ENCODE peak calls at places on chromosome 22, in eight cellular contexts. One of them, this sample, is unnamed.

GRCh38 chr22:25053153-25053805 is 100.8 kb downstream of the KIAA1671 start:
- DNase-seq in IMR-90: no peak
- DNase-seq in K562: no peak
- DNase-seq in AG09309: no peak
- DNase-seq in PC-9: no peak
- DNase-seq in tibial artery: no peak
- DNase-seq in NB4: no peak
- DNase-seq in H1: no peak
- DNase-seq in this sample: no peak

GRCh38 chr22:28923826-28924732 is 40.7 kb downstream of the ZNRF3 start:
- DNase-seq in tibial artery: no peak
- DNase-seq in H1: no peak
- DNase-seq in K562: no peak
- DNase-seq in PC-9: no peak
- DNase-seq in IMR-90: no peak
- DNase-seq in AG09309: no peak
- DNase-seq in NB4: no peak
- DNase-seq in this sample: no peak

GRCh38 chr22:38125731-38126344 is 15.4 kb upstream of the BAIAP2L2 start:
- DNase-seq in NB4: no peak
- DNase-seq in IMR-90: no peak
- DNase-seq in PC-9: no peak
- DNase-seq in AG09309: no peak
- DNase-seq in tibial artery: no peak
- DNase-seq in H1: no peak
- DNase-seq in K562: no peak
- DNase-seq in this sample: no peak

GRCh38 chr22:16608931-16609330 is 16.3 kb upstream of the CCT8L2 start:
- DNase-seq in PC-9: no peak
- DNase-seq in tibial artery: no peak
- DNase-seq in K562: peak; percentile 30
- DNase-seq in NB4: no peak
- DNase-seq in AG09309: no peak
- DNase-seq in IMR-90: no peak
- DNase-seq in H1: no peak
- DNase-seq in this sample: peak; percentile 7

GRCh38 chr22:46025973-46026906 is 49.3 kb upstream of the WNT7B start:
- DNase-seq in H1: no peak
- DNase-seq in IMR-90: no peak
- DNase-seq in PC-9: no peak
- DNase-seq in NB4: no peak
- DNase-seq in AG09309: no peak
- DNase-seq in tibial artery: peak; percentile 60
- DNase-seq in K562: no peak
- DNase-seq in this sample: no peak

GRCh38 chr22:39598017-39598965 is 27.7 kb downstream of the CACNA1I start:
- DNase-seq in H1: peak; percentile 95
- DNase-seq in PC-9: peak; percentile 83
- DNase-seq in IMR-90: no peak
- DNase-seq in NB4: no peak
- DNase-seq in tibial artery: no peak
- DNase-seq in AG09309: no peak
- DNase-seq in K562: peak; percentile 92
- DNase-seq in this sample: no peak

GRCh38 chr22:26610072-26610958 is 7.5 kb downstream of the CRYBB1 start:
- DNase-seq in PC-9: no peak
- DNase-seq in NB4: peak; percentile 58
- DNase-seq in IMR-90: peak; percentile 96
- DNase-seq in AG09309: peak; percentile 78
- DNase-seq in tibial artery: peak; percentile 68
- DNase-seq in H1: no peak
- DNase-seq in K562: no peak
- DNase-seq in this sample: peak; percentile 83

GRCh38 chr22:37167176-37167980 is 17.7 kb upstream of the IL2RB start:
- DNase-seq in tibial artery: no peak
- DNase-seq in AG09309: no peak
- DNase-seq in K562: no peak
- DNase-seq in NB4: no peak
- DNase-seq in H1: no peak
- DNase-seq in PC-9: no peak
- DNase-seq in IMR-90: no peak
- DNase-seq in this sample: no peak

GRCh38 chr22:26848244-26848920 is 191.0 kb downstream of the MIAT start:
- DNase-seq in AG09309: no peak
- DNase-seq in tibial artery: peak; percentile 76
- DNase-seq in H1: peak; percentile 26
- DNase-seq in K562: no peak
- DNase-seq in NB4: no peak
- DNase-seq in PC-9: peak; percentile 18
- DNase-seq in IMR-90: no peak
- DNase-seq in this sample: peak; percentile 71

GRCh38 chr22:24186352-24186740 is 5.1 kb downstream of the SUSD2 start:
- DNase-seq in AG09309: no peak
- DNase-seq in H1: no peak
- DNase-seq in IMR-90: no peak
- DNase-seq in K562: no peak
- DNase-seq in PC-9: no peak
- DNase-seq in tibial artery: peak; percentile 63
- DNase-seq in NB4: no peak
- DNase-seq in this sample: no peak

GRCh38 chr22:42080287-42080686 is 787 bp downstream of the SMDT1 start:
- DNase-seq in PC-9: peak; percentile 14
- DNase-seq in AG09309: no peak
- DNase-seq in NB4: peak; percentile 21
- DNase-seq in H1: no peak
- DNase-seq in K562: peak; percentile 15
- DNase-seq in IMR-90: peak; percentile 53
- DNase-seq in tibial artery: peak; percentile 64
- DNase-seq in this sample: peak; percentile 60

GRCh38 chr22:31340765-31341247 is 5.3 kb downstream of the PATZ1 start:
- DNase-seq in IMR-90: no peak
- DNase-seq in K562: no peak
- DNase-seq in NB4: no peak
- DNase-seq in tibial artery: no peak
- DNase-seq in H1: no peak
- DNase-seq in AG09309: no peak
- DNase-seq in PC-9: no peak
- DNase-seq in this sample: no peak

GRCh38 chr22:43448048-43448447 is 36.2 kb downstream of the MPPED1 start:
- DNase-seq in PC-9: no peak
- DNase-seq in tibial artery: no peak
- DNase-seq in K562: no peak
- DNase-seq in AG09309: no peak
- DNase-seq in IMR-90: no peak
- DNase-seq in NB4: peak; percentile 49
- DNase-seq in H1: no peak
- DNase-seq in this sample: no peak

GRCh38 chr22:42887114-42887513 is 30.0 kb upstream of the ARFGAP3 start:
- DNase-seq in H1: no peak
- DNase-seq in tibial artery: no peak
- DNase-seq in AG09309: no peak
- DNase-seq in NB4: no peak
- DNase-seq in K562: no peak
- DNase-seq in PC-9: no peak
- DNase-seq in IMR-90: no peak
- DNase-seq in this sample: no peak

GRCh38 chr22:33271390-33272161 is 213.4 kb upstream of the SYN3 start:
- DNase-seq in NB4: peak; percentile 15
- DNase-seq in AG09309: no peak
- DNase-seq in tibial artery: peak; percentile 90
- DNase-seq in K562: no peak
- DNase-seq in IMR-90: peak; percentile 13
- DNase-seq in H1: no peak
- DNase-seq in PC-9: no peak
- DNase-seq in this sample: peak; percentile 78

GRCh38 chr22:31173386-31174145 is 13.6 kb downstream of the RNF185 start:
- DNase-seq in tibial artery: no peak
- DNase-seq in H1: no peak
- DNase-seq in IMR-90: peak; percentile 95
- DNase-seq in K562: no peak
- DNase-seq in NB4: no peak
- DNase-seq in PC-9: no peak
- DNase-seq in AG09309: peak; percentile 60
- DNase-seq in this sample: peak; percentile 81

DNA sequence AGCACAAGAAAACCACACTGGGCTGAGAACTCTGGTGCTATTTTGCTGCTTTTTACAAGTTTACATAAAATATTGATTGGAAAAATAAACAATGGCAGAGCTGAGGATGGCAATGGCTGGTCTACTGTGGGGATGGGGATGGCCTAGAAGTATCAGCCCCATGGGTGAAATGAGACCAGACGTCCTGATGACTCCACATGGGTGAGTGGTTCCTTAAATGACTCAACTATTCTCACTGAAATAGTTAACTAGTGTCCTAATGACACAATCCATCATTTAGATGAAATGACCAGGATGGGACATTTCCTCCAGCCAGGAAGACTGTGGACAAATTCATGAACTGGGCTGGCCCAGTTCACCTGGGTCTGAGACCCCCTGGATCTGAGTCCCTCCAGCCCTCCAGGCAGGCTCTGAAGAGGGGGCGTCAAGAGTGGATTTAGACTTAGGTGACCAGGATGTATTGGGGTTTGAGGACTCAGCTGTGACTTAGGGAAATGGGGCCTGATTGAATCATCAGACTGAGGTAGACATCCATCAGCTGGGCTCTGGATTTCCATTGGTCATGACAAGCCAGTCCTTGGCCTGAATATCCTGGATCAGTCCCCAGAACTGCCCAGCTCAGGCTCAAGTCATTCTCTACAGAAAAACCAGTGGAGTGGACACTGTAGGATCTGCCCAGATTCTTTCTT is 98.2 kb upstream of the IGLL5 start:
- DNase-seq in H1: peak; percentile 11
- DNase-seq in NB4: no peak
- DNase-seq in K562: peak; percentile 53
- DNase-seq in PC-9: no peak
- DNase-seq in AG09309: no peak
- DNase-seq in tibial artery: no peak
- DNase-seq in IMR-90: no peak
- DNase-seq in this sample: no peak
- H3K4me3 ChIP-seq in H1: no peak overlapping the region
- H3K4me3 ChIP-seq in NB4: no peak overlapping the region
- H3K4me3 ChIP-seq in K562: no peak overlapping the region
- H3K4me3 ChIP-seq in PC-9: no peak overlapping the region
- H3K4me3 ChIP-seq in AG09309: no peak overlapping the region
- H3K4me3 ChIP-seq in tibial artery: no peak overlapping the region
- H3K4me3 ChIP-seq in IMR-90: no peak overlapping the region
- H3K4me3 ChIP-seq in this sample: no peak overlapping the region

GRCh38 chr22:29989446-29989845 is 90.8 kb upstream of the HORMAD2 start:
- DNase-seq in H1: no peak
- DNase-seq in PC-9: no peak
- DNase-seq in NB4: no peak
- DNase-seq in IMR-90: no peak
- DNase-seq in K562: no peak
- DNase-seq in AG09309: no peak
- DNase-seq in tibial artery: no peak
- DNase-seq in this sample: no peak

GRCh38 chr22:29983296-29983917 is 96.9 kb upstream of the HORMAD2 start:
- DNase-seq in K562: no peak
- DNase-seq in AG09309: no peak
- DNase-seq in PC-9: no peak
- DNase-seq in H1: no peak
- DNase-seq in NB4: no peak
- DNase-seq in tibial artery: no peak
- DNase-seq in IMR-90: no peak
- DNase-seq in this sample: no peak

GRCh38 chr22:29987143-29987542 is 93.1 kb upstream of the HORMAD2 start:
- DNase-seq in tibial artery: no peak
- DNase-seq in K562: no peak
- DNase-seq in H1: no peak
- DNase-seq in NB4: peak; percentile 7
- DNase-seq in AG09309: no peak
- DNase-seq in IMR-90: no peak
- DNase-seq in PC-9: no peak
- DNase-seq in this sample: no peak

GRCh38 chr22:29988719-29989118 is 91.5 kb upstream of the HORMAD2 start:
- DNase-seq in AG09309: no peak
- DNase-seq in IMR-90: peak; percentile 40
- DNase-seq in H1: no peak
- DNase-seq in K562: no peak
- DNase-seq in PC-9: no peak
- DNase-seq in NB4: no peak
- DNase-seq in tibial artery: no peak
- DNase-seq in this sample: peak; percentile 17

GRCh38 chr22:29985912-29986311 is 94.4 kb upstream of the HORMAD2 start:
- DNase-seq in AG09309: no peak
- DNase-seq in IMR-90: no peak
- DNase-seq in tibial artery: no peak
- DNase-seq in H1: no peak
- DNase-seq in PC-9: no peak
- DNase-seq in K562: no peak
- DNase-seq in NB4: no peak
- DNase-seq in this sample: no peak
- TF ChIP-seq CTCF in AG09309: no peak
- TF ChIP-seq CTCF in IMR-90: no peak
- TF ChIP-seq CTCF in tibial artery: no peak
- TF ChIP-seq CTCF in H1: no peak
- TF ChIP-seq CTCF in PC-9: no peak
- TF ChIP-seq CTCF in K562: no peak
- TF ChIP-seq CTCF in NB4: no peak
- TF ChIP-seq CTCF in this sample: no peak

DNA sequence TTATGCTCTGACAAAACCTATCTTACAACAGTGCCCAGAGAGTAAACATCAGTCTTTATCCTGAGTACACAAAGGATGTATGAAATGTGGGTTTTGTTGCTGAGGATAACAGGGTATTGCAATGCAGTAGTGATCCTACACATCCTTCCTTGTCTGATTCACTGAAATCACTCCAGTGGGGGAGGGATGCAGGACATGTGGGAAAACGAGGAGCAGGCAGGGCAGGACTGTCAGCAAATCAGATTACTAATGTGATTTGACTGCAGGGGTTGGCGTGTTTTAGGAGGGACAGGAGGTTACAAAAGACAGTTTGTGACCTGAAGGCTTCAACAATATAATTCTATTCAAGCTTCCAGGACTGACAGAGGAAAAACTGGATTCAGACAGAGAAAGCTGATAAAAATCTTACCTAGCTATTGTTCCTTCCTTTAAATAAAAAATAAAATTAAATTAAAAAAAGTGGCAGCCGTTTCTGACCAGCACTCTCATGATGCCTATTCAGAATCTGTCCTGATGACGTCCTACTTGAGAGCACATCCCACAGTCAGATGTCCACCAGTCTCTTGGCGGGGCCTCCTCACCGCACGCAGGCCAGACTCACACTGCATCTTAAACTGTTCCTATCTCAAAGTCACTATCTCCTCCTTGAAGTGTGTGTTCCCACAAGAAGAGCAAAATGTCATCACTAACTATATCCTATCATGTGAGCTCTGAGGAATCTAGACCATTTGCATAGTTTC is 50.6 kb upstream of the MN1 start:
- DNase-seq in IMR-90: peak; percentile 58
- DNase-seq in tibial artery: no peak
- DNase-seq in NB4: no peak
- DNase-seq in K562: no peak
- DNase-seq in AG09309: no peak
- DNase-seq in H1: no peak
- DNase-seq in PC-9: no peak
- DNase-seq in this sample: no peak
- H3K4me3 ChIP-seq in IMR-90: no peak overlapping the region
- H3K4me3 ChIP-seq in tibial artery: no peak overlapping the region
- H3K4me3 ChIP-seq in NB4: no peak overlapping the region
- H3K4me3 ChIP-seq in K562: no peak overlapping the region
- H3K4me3 ChIP-seq in AG09309: no peak overlapping the region
- H3K4me3 ChIP-seq in H1: no peak overlapping the region
- H3K4me3 ChIP-seq in PC-9: no peak overlapping the region
- H3K4me3 ChIP-seq in this sample: no peak overlapping the region

GRCh38 chr22:44665115-44665514 is 36.9 kb upstream of the PRR5 start:
- DNase-seq in tibial artery: no peak
- DNase-seq in H1: no peak
- DNase-seq in PC-9: no peak
- DNase-seq in K562: no peak
- DNase-seq in NB4: peak; percentile 72
- DNase-seq in AG09309: no peak
- DNase-seq in IMR-90: no peak
- DNase-seq in this sample: no peak
- TF ChIP-seq CTCF in tibial artery: no peak
- TF ChIP-seq CTCF in H1: peak; percentile 52
- TF ChIP-seq CTCF in PC-9: no peak
- TF ChIP-seq CTCF in K562: no peak
- TF ChIP-seq CTCF in NB4: no peak
- TF ChIP-seq CTCF in AG09309: no peak
- TF ChIP-seq CTCF in IMR-90: no peak
- TF ChIP-seq CTCF in this sample: no peak

This sample was measured in fibroblast of the aortic adventitia.